ENCODE peak calls at places on chromosomes 13 and 19, in five cellular contexts. X is ascending aorta, Q is bronchial epithelial cell, M is esophagus muscularis mucosa, Y is heart left ventricle. Z is an unnamed sample.

GRCh38 chr19:2777952-2778683 is 5.0 kb downstream of the SGTA start:
- DNase-seq in X (no peak), Q (no peak), M (no peak), Y (no peak), Z (no peak)

GRCh38 chr13:73891805-73892204 is 242.4 kb downstream of the KLF12 start:
- DNase-seq in X (no peak), Q (no peak), M (no peak), Y (no peak), Z (no peak)

GRCh38 chr13:78604782-78605611 is 1.6 kb upstream of the POU4F1 start:
- DNase-seq in X (no peak), Q (peak; percentile 40), M (no peak), Y (no peak), Z (peak; percentile 83)

GRCh38 chr19:42196011-42197001 is 21.2 kb downstream of the DEDD2 start:
- DNase-seq in X (no peak), Q (no peak), M (no peak), Y (no peak), Z (peak; percentile 68)

GRCh38 chr13:39676315-39676876 is 20.9 kb downstream of the COG6 start:
- DNase-seq in X (no peak), Q (peak; percentile 58), M (no peak), Y (no peak), Z (no peak)

GRCh38 chr13:50699874-50700663 is 143.4 kb downstream of the DLEU7 start:
- DNase-seq in X (no peak), Q (no peak), M (no peak), Y (no peak), Z (no peak)

GRCh38 chr19:33686687-33687541 is 65.2 kb downstream of the CHST8 start:
- DNase-seq in X (no peak), Q (no peak), M (no peak), Y (no peak), Z (no peak)

GRCh38 chr13:112168771-112169170 is 101.8 kb downstream of the SOX1 start:
- DNase-seq in X (no peak), Q (no peak), M (no peak), Y (no peak), Z (peak; percentile 27)

GRCh38 chr13:98489446-98490194 is 87.3 kb downstream of the STK24 start:
- DNase-seq in X (no peak), Q (no peak), M (no peak), Y (no peak), Z (peak; percentile 44)

GRCh38 chr19:12833418-12833746 is 997 bp downstream of the RTBDN start:
- DNase-seq in X (no peak), Q (no peak), M (no peak), Y (no peak), Z (no peak)

GRCh38 chr19:12833747-12834417 is 497 bp downstream of the RTBDN start:
- DNase-seq in X (no peak), Q (no peak), M (no peak), Y (no peak), Z (peak; percentile 88)

GRCh38 chr19:12836529-12836863 is 1.8 kb upstream of the MAST1 start:
- DNase-seq in X (no peak), Q (no peak), M (no peak), Y (no peak), Z (no peak)

GRCh38 chr19:12834976-12835757 is 788 bp upstream of the RTBDN start:
- DNase-seq in X (no peak), Q (no peak), M (no peak), Y (no peak), Z (peak; percentile 83)

GRCh38 chr19:12834418-12834943 is at the start of gene RTBDN:
- DNase-seq in X (no peak), Q (no peak), M (no peak), Y (no peak), Z (peak; percentile 76)
- H3K4me3 ChIP-seq in X (peak within 1 kb of the TSS; percentile 45), Q (peak within 1 kb of the TSS; percentile 35), M (peak within 1 kb of the TSS; percentile 51), Y (peak within 1 kb of the TSS; percentile 43), Z (peak within 1 kb of the TSS; percentile 71)

GRCh38 chr19:48806518-48806817 is 4.4 kb downstream of the BCAT2 start:
- DNase-seq in X (no peak), Q (no peak), M (no peak), Y (no peak), Z (peak; percentile 89)
- H3K4me3 ChIP-seq in X (no peak overlapping the region), Q (no peak overlapping the region), M (no peak overlapping the region), Y (no peak overlapping the region), Z (no peak overlapping the region)

GRCh38 chr19:13058951-13059660 is 43.6 kb downstream of the LYL1 start:
- DNase-seq in X (no peak), Q (no peak), M (no peak), Y (no peak), Z (peak; percentile 64)
- H3K4me3 ChIP-seq in X (no peak overlapping the region), Q (no peak overlapping the region), M (no peak overlapping the region), Y (no peak overlapping the region), Z (no peak overlapping the region)

DNA sequence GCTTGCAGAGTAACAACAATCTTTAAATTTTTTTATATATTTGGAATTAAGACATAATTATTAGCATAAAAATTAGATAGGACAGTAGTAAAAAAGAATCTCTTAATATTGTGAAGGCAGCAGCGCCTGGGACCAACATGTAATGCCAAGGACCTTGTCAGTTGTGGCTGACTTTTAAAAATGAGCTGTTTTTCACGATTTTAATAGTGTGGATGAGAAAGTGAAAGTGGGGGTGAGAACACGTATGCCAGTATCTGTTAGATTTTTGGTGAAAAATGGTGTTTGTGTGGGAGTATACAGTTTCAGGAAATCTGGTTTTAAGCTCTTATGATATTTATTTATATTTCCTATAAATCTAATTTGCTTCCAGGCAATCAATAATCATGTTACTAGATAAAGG is 125.2 kb downstream of the LMO7 start:
- DNase-seq in X (no peak), Q (no peak), M (no peak), Y (no peak), Z (no peak)
- H3K4me3 ChIP-seq in X (peak overlapping the region; percentile 47), Q (peak overlapping the region; percentile 46), M (peak overlapping the region; percentile 41), Y (peak overlapping the region; percentile 16), Z (no peak overlapping the region)

GRCh38 chr19:35120492-35120891 is 4.9 kb downstream of the FXYD3 start:
- DNase-seq in X (no peak), Q (peak; percentile 99), M (no peak), Y (no peak), Z (no peak)
- H3K4me3 ChIP-seq in X (no peak overlapping the region), Q (no peak overlapping the region), M (no peak overlapping the region), Y (no peak overlapping the region), Z (no peak overlapping the region)

DNA sequence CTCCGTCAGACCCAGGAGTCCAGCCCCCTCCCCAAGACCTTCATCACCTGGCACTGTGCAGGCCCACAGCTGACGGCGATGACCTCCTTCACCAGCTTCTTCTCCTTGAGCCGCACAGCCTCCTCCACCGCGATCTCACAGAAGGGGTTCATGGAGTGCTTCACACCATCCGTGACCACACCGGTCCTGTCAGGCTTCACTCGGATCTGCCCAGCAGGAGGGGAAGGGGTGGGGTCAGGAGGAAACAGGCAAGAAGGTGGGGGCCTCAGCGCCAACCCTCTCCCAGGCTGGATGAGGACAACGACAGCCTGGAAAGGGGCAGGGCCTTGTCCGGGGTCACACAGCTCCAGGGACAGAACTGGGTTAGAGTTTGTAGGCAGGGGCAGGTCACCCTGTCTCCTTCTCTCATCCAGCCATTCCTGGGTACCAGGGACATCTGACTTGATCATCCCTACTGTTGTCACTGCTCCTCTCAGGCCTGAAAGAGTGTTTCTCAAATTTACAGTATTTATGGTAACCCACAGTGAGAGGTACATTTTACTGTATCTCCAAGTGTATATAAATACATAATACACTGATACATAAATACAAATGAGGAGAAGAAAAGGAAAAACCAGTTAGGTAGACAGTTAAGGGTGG is 12.0 kb downstream of the ETFB start:
- DNase-seq in X (no peak), Q (no peak), M (no peak), Y (no peak), Z (peak; percentile 84)
- H3K4me3 ChIP-seq in X (no peak overlapping the region), Q (no peak overlapping the region), M (no peak overlapping the region), Y (no peak overlapping the region), Z (peak overlapping the region; percentile 61)

GRCh38 chr19:53824134-53824611 is at the start of gene NLRP12:
- DNase-seq in X (no peak), Q (no peak), M (no peak), Y (peak; percentile 40), Z (no peak)
- H3K4me3 ChIP-seq in X (no peak within 1 kb of the TSS), Q (no peak within 1 kb of the TSS), M (no peak within 1 kb of the TSS), Y (no peak within 1 kb of the TSS), Z (no peak within 1 kb of the TSS)

Z was measured in endodermal cell.